ENCODE peak calls at places on chromosomes 7 and 10, in four cellular contexts. D, Y, Z and P are unnamed samples.

GRCh38 chr7:135964254-135964653 is 12.9 kb downstream of the MTPN start:
- DNase-seq in Y (no peak), Z (no peak), D (no peak), P (no peak)

GRCh38 chr7:114243019-114243507 is 171.6 kb upstream of the FOXP2 start:
- DNase-seq in D (no peak), Z (no peak), Y (no peak), P (no peak)

GRCh38 chr10:110206988-110207804 is at the start of gene MXI1:
- DNase-seq in Y (peak; percentile 83), D (peak; percentile 85), Z (peak; percentile 93), P (peak; percentile 86)

GRCh38 chr7:142879060-142879459 is 6.5 kb downstream of the TRPV6 start:
- DNase-seq in Z (no peak), D (no peak), Y (no peak), P (no peak)

GRCh38 chr7:18212788-18213187 is 185.1 kb upstream of the PRPS1L1 start:
- DNase-seq in D (peak; percentile 58), Y (no peak), Z (no peak), P (no peak)

GRCh38 chr10:124659380-124659779 is 84.8 kb downstream of the FAM53B start:
- DNase-seq in D (no peak), Z (no peak), Y (no peak), P (peak; percentile 24)

GRCh38 chr7:43244782-43245181 is 132.3 kb downstream of the HECW1 start:
- DNase-seq in Z (no peak), D (no peak), Y (no peak), P (no peak)

GRCh38 chr7:30390872-30391646 is 87.5 kb downstream of the NOD1 start:
- DNase-seq in Z (peak; percentile 53), Y (no peak), D (no peak), P (no peak)

GRCh38 chr7:128415217-128415785 is 5.5 kb upstream of the IMPDH1 start:
- DNase-seq in Z (no peak), Y (no peak), D (peak; percentile 75), P (no peak)

GRCh38 chr7:13282377-13282980 is 595.0 kb downstream of the ARL4A start:
- DNase-seq in D (peak; percentile 6), Y (no peak), Z (no peak), P (no peak)

GRCh38 chr7:141301544-141301943 is 227.7 kb downstream of the TMEM178B start:
- DNase-seq in Y (peak; percentile 24), Z (no peak), D (no peak), P (no peak)

GRCh38 chr7:132687981-132688383 is 111.7 kb upstream of the PLXNA4 start:
- DNase-seq in D (peak; percentile 38), Y (no peak), Z (peak; percentile 77), P (no peak)

GRCh38 chr10:71431945-71432905 is 35.5 kb downstream of the CDH23 start:
- DNase-seq in Z (peak; percentile 73), Y (no peak), D (peak; percentile 34), P (no peak)

GRCh38 chr7:139560678-139561077 is 37.2 kb downstream of the CLEC2L start:
- DNase-seq in D (peak; percentile 55), Y (peak; percentile 27), Z (no peak), P (peak; percentile 68)

GRCh38 chr7:151759591-151760042 is 117.3 kb downstream of the PRKAG2 start:
- DNase-seq in Z (peak; percentile 92), D (peak; percentile 92), Y (peak; percentile 43), P (no peak)

DNA sequence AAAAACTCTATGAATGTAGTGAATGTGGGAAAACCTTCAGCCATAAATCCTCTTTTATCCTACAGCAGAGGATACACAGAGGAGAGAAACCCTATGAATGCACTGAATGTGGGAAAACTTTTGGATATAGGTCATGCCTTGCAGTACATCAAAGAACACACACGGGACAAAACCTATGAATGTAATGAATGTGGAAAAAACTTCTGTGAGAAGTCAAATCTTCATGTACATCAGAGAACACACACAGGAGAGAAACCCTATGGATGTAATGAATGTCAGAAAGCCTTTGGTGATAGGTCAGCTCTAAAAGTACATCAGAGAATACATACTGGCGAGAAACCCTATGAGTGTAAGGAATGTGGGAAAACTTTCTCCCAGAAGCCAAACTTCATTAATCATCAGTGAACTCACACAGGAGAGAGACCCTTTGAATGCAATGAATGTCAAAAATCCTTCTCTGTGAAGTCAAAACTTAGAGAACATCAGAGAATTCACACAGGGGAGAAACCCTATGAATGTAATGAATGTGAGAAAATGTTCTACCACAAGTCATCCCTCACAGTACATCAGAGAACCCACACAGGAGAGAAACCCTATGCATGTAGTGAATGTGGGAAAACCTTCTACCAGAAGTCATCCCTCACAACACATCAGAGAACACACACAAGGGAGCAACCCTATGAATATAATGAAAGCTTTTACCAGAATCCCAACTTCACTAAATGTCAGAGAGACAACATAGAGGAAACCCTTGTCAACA is 45.6 kb downstream of the ZNF487 start:
- DNase-seq in Y (no peak), Z (no peak), D (no peak), P (no peak)
- H3K4me3 ChIP-seq in Y (no peak overlapping the region), Z (no peak overlapping the region), D (no peak overlapping the region), P (no peak overlapping the region)

GRCh38 chr10:74835963-74836362 is 9.6 kb downstream of the KAT6B start:
- DNase-seq in Z (no peak), D (no peak), Y (no peak), P (no peak)

GRCh38 chr10:74826142-74827044 is at the start of gene KAT6B:
- DNase-seq in D (peak; percentile 94), Y (peak; percentile 100), Z (peak; percentile 100), P (peak; percentile 100)

GRCh38 chr10:74827045-74827441 is 643 bp downstream of the KAT6B start:
- DNase-seq in Y (no peak), D (no peak), Z (no peak), P (no peak)

GRCh38 chr10:74827694-74828093 is 1.3 kb downstream of the KAT6B start:
- DNase-seq in Y (no peak), Z (no peak), D (no peak), P (no peak)

GRCh38 chr10:74831518-74832120 is 5.2 kb downstream of the KAT6B start:
- DNase-seq in Y (no peak), Z (no peak), D (no peak), P (no peak)
- H3K27ac ChIP-seq in Y (peak overlapping the region; percentile 7), Z (no peak overlapping the region), D (no peak overlapping the region), P (no peak overlapping the region)

DNA sequence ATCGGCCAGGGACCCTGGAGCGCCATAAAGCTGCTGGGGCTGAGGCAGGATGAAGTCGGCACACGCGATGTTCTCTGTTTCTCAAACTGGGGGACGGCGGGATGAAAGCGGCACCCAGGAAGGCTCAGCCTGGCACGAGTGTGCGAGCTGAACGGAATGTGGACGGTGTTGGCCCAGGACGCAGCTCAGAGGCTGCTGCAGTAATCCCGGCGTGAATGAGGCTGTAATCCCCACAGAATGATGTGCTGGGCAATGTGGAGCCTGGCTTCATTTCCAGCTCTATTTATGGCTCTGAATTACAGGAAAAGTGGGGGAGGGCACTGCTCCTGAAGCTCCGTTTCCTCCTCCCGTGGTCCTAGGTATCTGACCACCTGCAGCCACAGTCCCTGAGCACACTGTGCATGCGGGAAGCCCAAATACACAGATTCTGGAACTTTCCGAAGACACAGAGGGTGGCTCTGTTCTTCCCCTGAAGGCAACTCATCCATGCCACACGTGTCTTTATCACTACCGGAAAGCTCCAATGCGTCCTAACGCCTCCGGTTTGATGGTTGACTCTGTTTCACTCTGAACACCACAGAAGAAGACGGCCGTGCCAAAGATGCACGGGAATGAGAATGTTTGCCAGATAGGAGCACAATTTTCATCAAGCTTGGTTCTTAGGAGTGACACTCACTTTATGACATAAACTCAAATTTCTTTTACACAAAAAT is 37.6 kb downstream of the KLF6 start:
- DNase-seq in Y (no peak), D (no peak), Z (no peak), P (no peak)
- H3K4me3 ChIP-seq in Y (peak overlapping the region; percentile 40), D (no peak overlapping the region), Z (no peak overlapping the region), P (no peak overlapping the region)

GRCh38 chr7:27130540-27131389 is at the start of gene HOXA4:
- DNase-seq in D (peak; percentile 82), Z (peak; percentile 89), Y (peak; percentile 76), P (peak; percentile 93)
- H3K27ac ChIP-seq in D (no peak within 1 kb of the TSS), Z (no peak within 1 kb of the TSS), Y (peak within 1 kb of the TSS; percentile 77), P (peak within 1 kb of the TSS; percentile 69)

GRCh38 chr10:26215923-26216576 is 524 bp upstream of the GAD2 start:
- DNase-seq in D (peak; percentile 50), Z (peak; percentile 90), Y (no peak), P (peak; percentile 69)
- H3K4me3 ChIP-seq in D (no peak overlapping the region), Z (peak overlapping the region; percentile 77), Y (peak overlapping the region; percentile 33), P (no peak overlapping the region)

DNA sequence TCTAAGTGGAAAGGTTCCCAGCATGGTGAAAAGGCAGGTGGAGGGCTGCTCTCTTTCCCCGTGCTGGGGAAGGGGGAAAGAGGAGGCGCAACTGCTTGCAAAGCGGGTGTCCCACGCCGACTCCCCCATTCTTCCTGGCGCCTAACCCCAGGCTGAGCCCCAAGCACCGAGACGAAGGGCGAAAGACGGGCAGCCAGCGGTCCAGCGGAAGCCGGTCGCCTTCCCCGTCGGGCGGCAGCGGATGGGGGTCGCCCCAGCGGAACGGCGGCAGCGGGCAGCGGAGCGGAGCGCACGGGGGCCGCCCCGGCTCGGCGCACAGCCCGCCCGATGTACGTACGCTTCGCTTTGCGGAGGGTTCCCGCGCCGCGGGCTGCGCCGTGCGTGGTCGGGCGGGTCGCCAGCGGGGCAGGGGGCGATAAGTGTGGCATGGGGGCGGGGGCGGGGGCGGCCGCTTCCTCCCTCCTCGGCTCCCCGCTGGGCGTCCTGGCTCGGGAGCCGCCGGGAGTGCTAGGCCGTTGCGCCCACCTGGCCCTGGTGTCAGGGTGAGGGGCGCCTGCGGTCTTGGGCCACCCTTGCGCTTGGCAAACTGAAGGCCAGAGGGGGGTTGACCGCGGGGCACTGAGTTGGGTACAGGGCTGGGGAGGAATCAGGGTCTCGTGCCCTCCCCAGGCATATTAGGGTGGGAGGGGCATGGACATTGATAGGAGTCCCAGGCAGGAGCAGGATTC is 35.2 kb upstream of the HSPB1 start:
- DNase-seq in Y (no peak), Z (peak; percentile 78), D (no peak), P (no peak)
- H3K27ac ChIP-seq in Y (no peak overlapping the region), Z (no peak overlapping the region), D (no peak overlapping the region), P (no peak overlapping the region)